ENCODE peak calls at places on chromosomes 3 and 15, in four cellular contexts. One of them, this sample, is unnamed.

GRCh38 chr3:10299175-10299574 is 6.4 kb upstream of the GHRL start:
- DNase-seq in HTR-8/SVneo: no peak
- DNase-seq in ACHN: no peak
- DNase-seq in fibroblast of lung: no peak
- DNase-seq in this sample: no peak

GRCh38 chr3:29486917-29487316 is 206.0 kb downstream of the RBMS3 start:
- DNase-seq in fibroblast of lung: no peak
- DNase-seq in HTR-8/SVneo: no peak
- DNase-seq in ACHN: no peak
- DNase-seq in this sample: no peak

GRCh38 chr15:62483817-62484216 is 318.7 kb upstream of the C2CD4B start:
- DNase-seq in fibroblast of lung: peak; percentile 79
- DNase-seq in ACHN: no peak
- DNase-seq in HTR-8/SVneo: no peak
- DNase-seq in this sample: no peak

GRCh38 chr3:88059380-88060160 is 515 bp downstream of the ZNF654 start:
- DNase-seq in fibroblast of lung: no peak
- DNase-seq in ACHN: peak; percentile 11
- DNase-seq in HTR-8/SVneo: peak; percentile 11
- DNase-seq in this sample: no peak

GRCh38 chr3:28347374-28348285 is 891 bp upstream of the ZCWPW2 start:
- DNase-seq in fibroblast of lung: peak; percentile 94
- DNase-seq in ACHN: peak; percentile 3
- DNase-seq in HTR-8/SVneo: no peak
- DNase-seq in this sample: no peak

GRCh38 chr3:61563614-61564404 is 2.4 kb downstream of the PTPRG start:
- DNase-seq in ACHN: no peak
- DNase-seq in fibroblast of lung: no peak
- DNase-seq in HTR-8/SVneo: no peak
- DNase-seq in this sample: no peak

GRCh38 chr3:46466871-46467403 is 2.2 kb upstream of the LTF start:
- DNase-seq in HTR-8/SVneo: no peak
- DNase-seq in fibroblast of lung: no peak
- DNase-seq in ACHN: no peak
- DNase-seq in this sample: no peak

GRCh38 chr3:45472795-45473194 is 84.4 kb downstream of the LARS2 start:
- DNase-seq in HTR-8/SVneo: no peak
- DNase-seq in fibroblast of lung: no peak
- DNase-seq in ACHN: no peak
- DNase-seq in this sample: no peak

GRCh38 chr15:75732809-75733451 is 20.3 kb upstream of the CSPG4 start:
- DNase-seq in ACHN: peak; percentile 61
- DNase-seq in HTR-8/SVneo: peak; percentile 57
- DNase-seq in fibroblast of lung: peak; percentile 73
- DNase-seq in this sample: peak; percentile 59

GRCh38 chr3:149390772-149391212 is 13.3 kb upstream of the TM4SF1 start:
- DNase-seq in fibroblast of lung: no peak
- DNase-seq in HTR-8/SVneo: no peak
- DNase-seq in ACHN: no peak
- DNase-seq in this sample: no peak

GRCh38 chr3:141738636-141739363 is 702 bp downstream of the RNF7 start:
- DNase-seq in ACHN: peak; percentile 51
- DNase-seq in fibroblast of lung: peak; percentile 57
- DNase-seq in HTR-8/SVneo: peak; percentile 34
- DNase-seq in this sample: peak; percentile 24

GRCh38 chr15:98663606-98664005 is 15.3 kb downstream of the IGF1R start:
- DNase-seq in ACHN: no peak
- DNase-seq in fibroblast of lung: no peak
- DNase-seq in HTR-8/SVneo: no peak
- DNase-seq in this sample: no peak

GRCh38 chr3:49732592-49732991 is 8.8 kb upstream of the GMPPB start:
- DNase-seq in ACHN: no peak
- DNase-seq in HTR-8/SVneo: no peak
- DNase-seq in fibroblast of lung: no peak
- DNase-seq in this sample: no peak

GRCh38 chr3:106839576-106840280 is 537.5 kb upstream of the CCDC54 start:
- DNase-seq in HTR-8/SVneo: no peak
- DNase-seq in fibroblast of lung: no peak
- DNase-seq in ACHN: no peak
- DNase-seq in this sample: no peak

GRCh38 chr3:16945330-16945729 is 60.6 kb downstream of the PLCL2 start:
- DNase-seq in HTR-8/SVneo: no peak
- DNase-seq in ACHN: no peak
- DNase-seq in fibroblast of lung: peak; percentile 29
- DNase-seq in this sample: no peak

GRCh38 chr15:78934063-78935023 is 10.5 kb downstream of the CTSH start:
- DNase-seq in ACHN: no peak
- DNase-seq in HTR-8/SVneo: no peak
- DNase-seq in fibroblast of lung: peak; percentile 35
- DNase-seq in this sample: no peak

GRCh38 chr3:52023860-52024764 is 28.4 kb upstream of the RPL29 start:
- DNase-seq in HTR-8/SVneo: no peak
- DNase-seq in ACHN: no peak
- DNase-seq in fibroblast of lung: no peak
- DNase-seq in this sample: no peak

GRCh38 chr15:79540551-79540950 is 108.4 kb downstream of the MINAR1 start:
- DNase-seq in ACHN: peak; percentile 7
- DNase-seq in HTR-8/SVneo: no peak
- DNase-seq in fibroblast of lung: no peak
- DNase-seq in this sample: no peak

GRCh38 chr3:107128942-107129341 is 248.3 kb upstream of the CCDC54 start:
- DNase-seq in ACHN: no peak
- DNase-seq in HTR-8/SVneo: no peak
- DNase-seq in fibroblast of lung: peak; percentile 7
- DNase-seq in this sample: no peak

GRCh38 chr3:43273429-43273828 is 12.9 kb upstream of the SNRK start:
- DNase-seq in fibroblast of lung: no peak
- DNase-seq in HTR-8/SVneo: no peak
- DNase-seq in ACHN: no peak
- DNase-seq in this sample: no peak

GRCh38 chr3:158725348-158725966 is 6.8 kb downstream of the RARRES1 start:
- DNase-seq in fibroblast of lung: peak; percentile 99
- DNase-seq in HTR-8/SVneo: peak; percentile 66
- DNase-seq in ACHN: peak; percentile 83
- DNase-seq in this sample: no peak

GRCh38 chr15:88487176-88487795 is 19.8 kb downstream of the MRPS11 start:
- DNase-seq in fibroblast of lung: no peak
- DNase-seq in ACHN: no peak
- DNase-seq in HTR-8/SVneo: no peak
- DNase-seq in this sample: no peak

GRCh38 chr15:58124585-58124984 is 13.6 kb upstream of the AQP9 start:
- DNase-seq in fibroblast of lung: no peak
- DNase-seq in HTR-8/SVneo: no peak
- DNase-seq in ACHN: no peak
- DNase-seq in this sample: no peak

GRCh38 chr15:99668533-99669182 is 64.6 kb downstream of the LYSMD4 start:
- DNase-seq in ACHN: no peak
- DNase-seq in HTR-8/SVneo: no peak
- DNase-seq in fibroblast of lung: no peak
- DNase-seq in this sample: no peak

GRCh38 chr15:90074023-90074422 is 28.2 kb downstream of the IDH2 start:
- DNase-seq in HTR-8/SVneo: no peak
- DNase-seq in fibroblast of lung: no peak
- DNase-seq in ACHN: no peak
- DNase-seq in this sample: no peak

GRCh38 chr3:99845335-99845734 is 27.7 kb downstream of the CMSS1 start:
- DNase-seq in ACHN: no peak
- DNase-seq in fibroblast of lung: no peak
- DNase-seq in HTR-8/SVneo: no peak
- DNase-seq in this sample: no peak

GRCh38 chr3:51353566-51354140 is 31.4 kb upstream of the MANF start:
- DNase-seq in fibroblast of lung: peak; percentile 28
- DNase-seq in ACHN: no peak
- DNase-seq in HTR-8/SVneo: no peak
- DNase-seq in this sample: no peak

GRCh38 chr3:106157411-106157810 is 288.6 kb upstream of the CBLB start:
- DNase-seq in ACHN: no peak
- DNase-seq in fibroblast of lung: no peak
- DNase-seq in HTR-8/SVneo: no peak
- DNase-seq in this sample: no peak

GRCh38 chr3:32414527-32415202 is 23.0 kb downstream of the CMTM7 start:
- DNase-seq in fibroblast of lung: peak; percentile 31
- DNase-seq in HTR-8/SVneo: peak; percentile 22
- DNase-seq in ACHN: no peak
- DNase-seq in this sample: peak; percentile 29

GRCh38 chr3:170760174-170760526 is 109.8 kb downstream of the RPL22L1 start:
- DNase-seq in HTR-8/SVneo: no peak
- DNase-seq in fibroblast of lung: no peak
- DNase-seq in ACHN: no peak
- DNase-seq in this sample: no peak

GRCh38 chr15:63048986-63049665 is 6.6 kb downstream of the TPM1 start:
- DNase-seq in HTR-8/SVneo: no peak
- DNase-seq in ACHN: peak; percentile 63
- DNase-seq in fibroblast of lung: peak; percentile 68
- DNase-seq in this sample: peak; percentile 57

GRCh38 chr3:106403746-106404145 is 534.9 kb upstream of the CBLB start:
- DNase-seq in ACHN: no peak
- DNase-seq in fibroblast of lung: no peak
- DNase-seq in HTR-8/SVneo: no peak
- DNase-seq in this sample: no peak

GRCh38 chr3:186414735-186415419 is 52.8 kb upstream of the DGKG start:
- DNase-seq in HTR-8/SVneo: no peak
- DNase-seq in fibroblast of lung: peak; percentile 88
- DNase-seq in ACHN: peak; percentile 33
- DNase-seq in this sample: no peak

GRCh38 chr3:192062186-192062585 is 601.2 kb downstream of the PYDC2 start:
- DNase-seq in HTR-8/SVneo: no peak
- DNase-seq in ACHN: no peak
- DNase-seq in fibroblast of lung: no peak
- DNase-seq in this sample: no peak

GRCh38 chr3:178964551-178964950 is 107.1 kb downstream of the ZMAT3 start:
- DNase-seq in HTR-8/SVneo: no peak
- DNase-seq in ACHN: no peak
- DNase-seq in fibroblast of lung: no peak
- DNase-seq in this sample: no peak

GRCh38 chr3:115784739-115785571 is 161.6 kb downstream of the GAP43 start:
- DNase-seq in fibroblast of lung: peak; percentile 75
- DNase-seq in HTR-8/SVneo: no peak
- DNase-seq in ACHN: peak; percentile 11
- DNase-seq in this sample: no peak

GRCh38 chr15:96109820-96110219 is 220.7 kb upstream of the NR2F2 start:
- DNase-seq in HTR-8/SVneo: no peak
- DNase-seq in fibroblast of lung: no peak
- DNase-seq in ACHN: no peak
- DNase-seq in this sample: no peak

GRCh38 chr3:52703356-52703755 is 2.2 kb downstream of the GLT8D1 start:
- DNase-seq in HTR-8/SVneo: no peak
- DNase-seq in ACHN: no peak
- DNase-seq in fibroblast of lung: no peak
- DNase-seq in this sample: no peak